ENCODE peak calls at places on chromosomes 7 and 10, in nine cellular contexts. A is A549, C is HCT116, G is endothelial cell of umbilical vein, O is K562, N is HepG2, M is SK-N-SH, U is GM12878, S is H1. B is an unnamed sample.
A peak's percentile ranks its signal among the peaks of the same experiment; 100 is the strongest.

GRCh38 chr7:150738092-150739044 is 1.1 kb downstream of the GIMAP5 start:
- DNase-seq in O (no peak), S (no peak), M (no peak), C (peak; percentile 26), U (no peak), N (no peak), A (no peak), G (peak; percentile 80), B (no peak)

GRCh38 chr7:94908204-94909022 is 1.0 kb downstream of the PPP1R9A start:
- DNase-seq in O (no peak), C (peak; percentile 16), S (peak; percentile 38), N (peak; percentile 54), G (peak; percentile 32), U (no peak), A (peak; percentile 57), M (peak; percentile 64), B (no peak)

GRCh38 chr7:20862554-20862953 is 75.9 kb upstream of the SP8 start:
- DNase-seq in A (no peak), C (no peak), N (no peak), S (no peak), M (no peak), O (no peak), G (no peak), U (no peak), B (no peak)

GRCh38 chr10:129935861-129936140 is 28.3 kb downstream of the EBF3 start:
- DNase-seq in G (no peak), C (no peak), O (no peak), M (no peak), A (no peak), S (no peak), U (no peak), N (no peak), B (no peak)

GRCh38 chr10:92290076-92290836 is 622 bp downstream of the CPEB3 start:
- DNase-seq in M (no peak), O (peak; percentile 12), C (peak; percentile 32), A (peak; percentile 38), S (no peak), U (no peak), G (peak; percentile 66), N (peak; percentile 23), B (peak; percentile 52)

GRCh38 chr7:67821116-67821515 is 824.5 kb downstream of the TYW1 start:
- DNase-seq in U (no peak), M (no peak), S (no peak), G (no peak), C (no peak), A (no peak), N (no peak), O (no peak), B (no peak)

GRCh38 chr10:77188511-77188910 is 449.1 kb downstream of the KCNMA1 start:
- DNase-seq in S (no peak), N (no peak), U (no peak), M (no peak), G (no peak), A (no peak), O (no peak), C (no peak), B (no peak)

GRCh38 chr7:87316097-87316700 is 29.3 kb upstream of the CROT start:
- DNase-seq in M (no peak), U (peak; percentile 47), C (no peak), G (no peak), A (no peak), N (no peak), O (no peak), S (no peak), B (no peak)

GRCh38 chr7:130371059-130371458 is 9.2 kb upstream of the CPA1 start:
- DNase-seq in M (no peak), N (no peak), S (no peak), G (no peak), U (no peak), A (no peak), O (no peak), C (no peak), B (no peak)

DNA sequence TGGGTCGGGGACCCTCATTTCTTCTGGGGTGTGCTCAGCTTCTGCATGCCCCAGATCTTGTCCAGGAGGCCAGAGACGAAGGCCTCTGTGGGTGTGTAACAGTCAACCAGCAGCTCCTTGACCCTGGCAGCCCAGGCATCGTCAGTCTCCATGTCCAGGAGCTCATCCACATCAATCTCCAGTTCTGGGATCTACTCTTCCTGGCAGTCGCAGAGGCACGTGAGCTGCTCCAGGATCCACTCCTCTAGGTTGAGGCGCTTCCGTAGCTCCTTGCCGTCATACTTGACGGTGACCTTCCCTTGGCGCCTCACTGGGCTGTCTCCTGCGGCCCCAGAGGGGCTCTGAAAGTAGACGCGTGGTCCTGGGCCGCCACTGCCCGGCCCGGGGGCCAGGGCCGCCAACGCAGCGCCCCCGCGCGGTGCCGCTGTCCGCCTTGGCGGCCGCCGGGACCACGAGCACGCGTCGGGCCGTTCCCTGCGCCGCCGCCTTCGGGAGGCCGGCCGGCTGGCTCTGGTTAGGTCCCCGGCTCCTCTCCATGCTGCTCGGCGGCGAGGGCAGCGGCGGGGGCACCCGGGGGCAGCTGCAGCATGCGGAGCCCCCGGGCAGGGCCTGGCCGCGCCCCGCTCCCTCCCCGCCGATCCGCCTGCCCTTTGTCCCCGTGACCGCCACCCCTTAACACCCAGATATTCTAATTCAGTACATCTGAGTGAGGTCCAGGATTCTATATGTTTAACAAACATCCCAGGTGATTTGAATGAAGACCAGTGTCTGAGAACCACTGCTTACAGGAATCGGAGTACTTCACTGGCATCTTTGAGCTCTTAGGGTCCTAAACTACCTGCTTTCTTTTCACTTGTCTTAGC is 170.5 kb downstream of the SEPTIN7 start:
- DNase-seq in C (no peak), S (no peak), U (no peak), O (no peak), G (no peak), A (no peak), N (no peak), M (peak; percentile 36), B (peak; percentile 36)
- H3K4me3 ChIP-seq in C (no peak overlapping the region), S (no peak overlapping the region), U (no peak overlapping the region), O (no peak overlapping the region), G (no peak overlapping the region), A (peak overlapping the region; percentile 33), N (no peak overlapping the region), M (no peak overlapping the region), B (no peak overlapping the region)

GRCh38 chr7:134747326-134747725 is 32.1 kb upstream of the CALD1 start:
- DNase-seq in S (no peak), U (no peak), M (no peak), G (peak; percentile 31), O (no peak), C (no peak), N (no peak), A (no peak), B (no peak)

GRCh38 chr7:134752006-134752760 is 27.3 kb upstream of the CALD1 start:
- DNase-seq in C (no peak), N (no peak), S (no peak), O (no peak), G (peak; percentile 29), A (no peak), M (no peak), U (no peak), B (peak; percentile 30)

GRCh38 chr7:134744569-134744968 is 34.9 kb upstream of the CALD1 start:
- DNase-seq in O (no peak), N (no peak), M (no peak), S (no peak), A (no peak), G (no peak), C (no peak), U (no peak), B (no peak)

GRCh38 chr7:134755422-134756022 is 23.9 kb upstream of the CALD1 start:
- DNase-seq in N (no peak), G (peak; percentile 54), A (no peak), U (no peak), S (no peak), C (no peak), O (no peak), M (peak; percentile 46), B (peak; percentile 20)

GRCh38 chr7:134750083-134751062 is 29.1 kb upstream of the CALD1 start:
- DNase-seq in C (peak; percentile 51), G (peak; percentile 51), N (peak; percentile 27), M (peak; percentile 47), A (peak; percentile 35), U (no peak), O (peak; percentile 86), S (peak; percentile 50), B (peak; percentile 74)
- TF ChIP-seq MAX in C (no peak), G (no peak), N (no peak), M (no peak), A (no peak), U (no peak), O (no peak), S (peak; percentile 14), B (no peak)

DNA sequence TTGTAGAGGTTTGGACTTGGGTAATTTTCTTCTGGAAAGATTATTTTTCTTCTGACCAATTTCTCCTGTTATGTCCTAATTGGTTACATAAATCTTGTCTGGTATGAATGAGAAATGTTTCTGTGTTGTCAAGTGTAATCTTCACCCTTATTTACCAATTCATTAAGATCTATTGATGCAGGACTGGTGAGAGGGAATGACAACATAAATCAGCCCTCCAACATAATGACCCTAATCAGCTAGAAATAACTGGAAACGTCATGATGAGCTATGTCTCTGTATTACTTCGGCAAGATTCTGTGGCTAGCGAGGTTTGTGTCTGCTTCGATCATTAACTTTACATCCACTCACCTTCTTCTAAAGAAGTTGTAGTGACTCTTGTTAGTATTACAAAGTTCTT is 3.5 kb downstream of the FOXP2 start:
- DNase-seq in A (no peak), N (no peak), U (no peak), S (no peak), O (no peak), G (no peak), C (no peak), M (no peak), B (no peak)
- H3K4me3 ChIP-seq in A (no peak overlapping the region), N (no peak overlapping the region), U (no peak overlapping the region), S (no peak overlapping the region), O (no peak overlapping the region), G (no peak overlapping the region), C (no peak overlapping the region), M (no peak overlapping the region), B (no peak overlapping the region)

GRCh38 chr7:92797284-92797683 is 39.1 kb downstream of the CDK6 start:
- DNase-seq in N (no peak), U (no peak), G (no peak), M (no peak), A (no peak), C (no peak), S (no peak), O (no peak), B (no peak)

GRCh38 chr7:92794846-92795245 is 41.5 kb downstream of the CDK6 start:
- DNase-seq in M (no peak), A (no peak), C (no peak), U (no peak), S (no peak), O (no peak), G (no peak), N (no peak), B (no peak)

GRCh38 chr7:92799446-92800211 is 36.7 kb downstream of the CDK6 start:
- DNase-seq in M (no peak), G (no peak), A (no peak), N (no peak), C (no peak), O (no peak), S (no peak), U (no peak), B (no peak)

GRCh38 chr7:92798517-92799249 is 37.7 kb downstream of the CDK6 start:
- DNase-seq in G (peak; percentile 25), N (no peak), O (no peak), U (no peak), M (no peak), S (no peak), C (no peak), A (no peak), B (no peak)

DNA sequence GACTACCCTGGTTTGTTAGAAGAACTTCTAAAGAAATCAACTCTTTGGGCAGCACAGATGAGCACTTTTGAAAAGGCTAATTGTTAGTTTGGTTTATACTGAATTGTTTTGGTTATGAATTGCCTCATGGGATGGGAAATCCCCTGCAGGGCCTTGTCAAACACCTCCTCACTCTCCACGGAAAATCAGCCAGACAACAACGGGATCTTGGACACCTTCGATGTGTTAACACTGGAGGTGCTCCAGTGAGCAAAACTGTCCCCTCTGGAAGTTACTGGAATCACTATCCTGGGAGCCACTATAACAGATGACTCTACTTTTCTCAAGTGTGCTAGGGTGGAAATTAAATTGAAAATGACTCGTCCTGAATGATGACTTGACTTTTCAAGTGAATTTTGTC is 38.7 kb downstream of the CDK6 start:
- DNase-seq in S (no peak), A (no peak), C (no peak), U (no peak), O (no peak), N (no peak), M (no peak), G (no peak), B (no peak)
- TF ChIP-seq MAX in S (no peak), A (no peak), C (no peak), U (no peak), O (no peak), N (no peak), M (no peak), G (no peak), B (no peak)